ENCODE peak calls at places on chromosomes 5 and 9, in six cellular contexts. N is HCT116, L is PC-3, O is hepatocyte, H is OCI-LY7, J is GM23338. W is an unnamed sample.
A peak's percentile ranks its signal among the peaks of the same experiment; 100 is the strongest.

GRCh38 chr9:121424024-121424432 is 54.0 kb upstream of the STOM start:
- DNase-seq in N (no peak), L (no peak), O (no peak), H (no peak), J (no peak), W (no peak)

GRCh38 chr5:168793844-168794837 is 215.0 kb upstream of the PANK3 start:
- DNase-seq in N (no peak), L (no peak), O (peak; percentile 55), H (no peak), J (no peak), W (no peak)

GRCh38 chr5:32217886-32218396 is 43.8 kb upstream of the GOLPH3 start:
- DNase-seq in N (no peak), L (peak; percentile 22), O (peak; percentile 56), H (peak; percentile 76), J (no peak), W (no peak)

GRCh38 chr5:142145106-142145900 is 36.7 kb downstream of the NDFIP1 start:
- DNase-seq in N (peak; percentile 45), L (peak; percentile 74), O (peak; percentile 83), H (peak; percentile 73), J (peak; percentile 92), W (peak; percentile 44)

GRCh38 chr9:99345936-99346335 is 123.9 kb downstream of the SEC61B start:
- DNase-seq in N (no peak), L (peak; percentile 74), O (no peak), H (no peak), J (no peak), W (no peak)

GRCh38 chr9:120267929-120268328 is 312.0 kb downstream of the CDK5RAP2 start:
- DNase-seq in N (no peak), L (no peak), O (no peak), H (no peak), J (no peak), W (no peak)

GRCh38 chr5:35417040-35417439 is 186.8 kb upstream of the PRLR start:
- DNase-seq in N (no peak), L (no peak), O (no peak), H (no peak), J (no peak), W (no peak)

GRCh38 chr5:112208699-112209615 is 210.1 kb downstream of the EPB41L4A start:
- DNase-seq in N (no peak), L (no peak), O (no peak), H (no peak), J (no peak), W (no peak)

GRCh38 chr9:17116400-17116837 is 18.4 kb upstream of the CNTLN start:
- DNase-seq in N (peak; percentile 19), L (peak; percentile 60), O (peak; percentile 54), H (peak; percentile 24), J (peak; percentile 60), W (peak; percentile 42)

GRCh38 chr5:175250426-175250825 is 193.6 kb downstream of the DRD1 start:
- DNase-seq in N (no peak), L (no peak), O (no peak), H (no peak), J (no peak), W (no peak)

GRCh38 chr5:21024966-21025365 is 1037.0 kb upstream of the CDH18 start:
- DNase-seq in N (no peak), L (no peak), O (no peak), H (no peak), J (no peak), W (no peak)

GRCh38 chr5:139689631-139690384 is 41.7 kb downstream of the CXXC5 start:
- DNase-seq in N (no peak), L (peak; percentile 69), O (peak; percentile 66), H (peak; percentile 69), J (peak; percentile 72), W (peak; percentile 57)

GRCh38 chr9:131669234-131670172 is 70.4 kb downstream of the RAPGEF1 start:
- DNase-seq in N (no peak), L (no peak), O (no peak), H (no peak), J (no peak), W (no peak)

GRCh38 chr9:76557674-76558073 is 98.7 kb downstream of the GCNT1 start:
- DNase-seq in N (no peak), L (no peak), O (no peak), H (no peak), J (no peak), W (no peak)

GRCh38 chr5:52895572-52896296 is 93.4 kb upstream of the ITGA2 start:
- DNase-seq in N (no peak), L (no peak), O (no peak), H (no peak), J (no peak), W (no peak)

GRCh38 chr5:147095740-147096139 is 139.1 kb upstream of the STK32A start:
- DNase-seq in N (no peak), L (no peak), O (no peak), H (no peak), J (no peak), W (no peak)

GRCh38 chr9:129007035-129007765 is 20.9 kb downstream of the SH3GLB2 start:
- DNase-seq in N (no peak), L (no peak), O (peak; percentile 22), H (no peak), J (no peak), W (no peak)

GRCh38 chr5:53434566-53434965 is 45.9 kb upstream of the FST start:
- DNase-seq in N (no peak), L (no peak), O (no peak), H (no peak), J (no peak), W (no peak)

GRCh38 chr5:178535299-178536175 is 54.7 kb downstream of the COL23A1 start:
- DNase-seq in N (no peak), L (no peak), O (peak; percentile 54), H (no peak), J (no peak), W (no peak)

GRCh38 chr9:126697350-126697749 is 83.6 kb downstream of the LMX1B start:
- DNase-seq in N (no peak), L (no peak), O (no peak), H (no peak), J (no peak), W (no peak)

GRCh38 chr9:35967042-35967441 is 9.1 kb upstream of the OR2S2 start:
- DNase-seq in N (no peak), L (no peak), O (no peak), H (no peak), J (no peak), W (no peak)

GRCh38 chr5:173771058-173771742 is 116.9 kb upstream of the CPEB4 start:
- DNase-seq in N (no peak), L (no peak), O (peak; percentile 57), H (no peak), J (peak; percentile 47), W (no peak)

GRCh38 chr5:173771743-173772406 is 116.3 kb upstream of the CPEB4 start:
- DNase-seq in N (no peak), L (no peak), O (no peak), H (no peak), J (no peak), W (no peak)

GRCh38 chr5:173774212-173774850 is 113.8 kb upstream of the CPEB4 start:
- DNase-seq in N (no peak), L (no peak), O (no peak), H (no peak), J (no peak), W (no peak)

GRCh38 chr5:173770637-173771036 is 117.5 kb upstream of the CPEB4 start:
- DNase-seq in N (no peak), L (no peak), O (no peak), H (no peak), J (no peak), W (no peak)

GRCh38 chr5:173772407-173773059 is 115.6 kb upstream of the CPEB4 start:
- DNase-seq in N (no peak), L (no peak), O (no peak), H (no peak), J (no peak), W (no peak)
- H3K9me2 ChIP-seq in N (no peaks in the 10 kb centered on the region), L (no peaks in the 10 kb centered on the region), O (no peaks in the 10 kb centered on the region), H (no peaks in the 10 kb centered on the region), J (peaks cover 9% of the 10 kb centered on the region), W (no peaks in the 10 kb centered on the region)

GRCh38 chr5:69049151-69049550 is 44.7 kb upstream of the SLC30A5 start:
- DNase-seq in N (no peak), L (no peak), O (no peak), H (no peak), J (no peak), W (no peak)

GRCh38 chr5:69049796-69050195 is 44.0 kb upstream of the SLC30A5 start:
- DNase-seq in N (no peak), L (no peak), O (no peak), H (no peak), J (no peak), W (no peak)

GRCh38 chr5:69046375-69046957 is 47.3 kb upstream of the SLC30A5 start:
- DNase-seq in N (no peak), L (no peak), O (peak; percentile 27), H (no peak), J (no peak), W (peak; percentile 33)

GRCh38 chr5:69050214-69050613 is 43.6 kb upstream of the SLC30A5 start:
- DNase-seq in N (no peak), L (no peak), O (no peak), H (no peak), J (no peak), W (no peak)

DNA sequence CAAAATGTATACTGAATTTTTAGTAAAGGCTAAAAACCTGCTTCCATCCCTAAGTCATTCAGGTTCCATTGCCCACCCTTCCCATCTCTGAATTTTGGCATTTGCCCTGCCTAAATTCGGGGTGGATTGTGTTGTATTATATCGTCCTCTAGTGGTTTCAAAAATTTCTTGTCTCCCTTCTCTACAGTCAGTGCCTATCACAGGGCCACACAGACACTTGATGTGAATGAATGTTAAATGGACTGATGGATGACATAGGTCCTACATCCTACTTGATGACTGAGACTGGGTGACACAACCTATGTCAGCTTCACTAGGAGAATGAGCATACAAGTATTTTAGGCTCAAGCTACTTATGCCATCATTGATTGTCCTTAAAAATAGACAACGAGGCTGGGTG is 45.6 kb upstream of the SLC30A5 start:
- DNase-seq in N (no peak), L (peak; percentile 54), O (no peak), H (peak; percentile 22), J (peak; percentile 56), W (no peak)
- TF ChIP-seq CTCF in N (peak; percentile 56), L (peak; percentile 71), O (peak; percentile 37), H (peak; percentile 75), J (peak; percentile 63), W (peak; percentile 35)

GRCh38 chr5:14834062-14834461 is 37.5 kb downstream of the ANKH start:
- DNase-seq in N (no peak), L (no peak), O (no peak), H (no peak), J (no peak), W (no peak)
- H3K4me1 ChIP-seq in N (no peaks in the 10 kb centered on the region), L (peaks cover 8% of the 10 kb centered on the region), O (no peaks in the 10 kb centered on the region), H (peaks cover 5% of the 10 kb centered on the region), J (no peaks in the 10 kb centered on the region), W (no peaks in the 10 kb centered on the region)

GRCh38 chr9:109926321-109926959 is 146.4 kb downstream of the PALM2AKAP2 start:
- DNase-seq in N (no peak), L (no peak), O (no peak), H (no peak), J (no peak), W (no peak)

GRCh38 chr9:109925810-109926209 is 145.8 kb downstream of the PALM2AKAP2 start:
- DNase-seq in N (no peak), L (no peak), O (no peak), H (no peak), J (no peak), W (no peak)

GRCh38 chr9:109934499-109935214 is 154.7 kb downstream of the PALM2AKAP2 start:
- DNase-seq in N (no peak), L (no peak), O (no peak), H (no peak), J (no peak), W (no peak)

GRCh38 chr9:109935406-109936087 is 155.5 kb downstream of the PALM2AKAP2 start:
- DNase-seq in N (no peak), L (no peak), O (no peak), H (no peak), J (no peak), W (no peak)

GRCh38 chr9:109931623-109932022 is 151.6 kb downstream of the PALM2AKAP2 start:
- DNase-seq in N (no peak), L (no peak), O (no peak), H (no peak), J (no peak), W (no peak)
- H3K9me2 ChIP-seq in N (no peaks in the 10 kb centered on the region), L (no peaks in the 10 kb centered on the region), O (no peaks in the 10 kb centered on the region), H (no peaks in the 10 kb centered on the region), J (no peaks in the 10 kb centered on the region), W (no peaks in the 10 kb centered on the region)

W was measured in PC-9.